ENCODE peak calls at places on chromosomes 16 and 17, in five cellular contexts. W, F, O, V and T are unnamed samples.

GRCh38 chr17:40322417-40323315 is 13.7 kb downstream of the RARA start:
- DNase-seq in W (no peak), F (peak; percentile 77), O (peak; percentile 93), V (peak; percentile 79), T (no peak)

GRCh38 chr16:51545951-51546350 is 394.9 kb upstream of the SALL1 start:
- DNase-seq in W (no peak), F (no peak), O (no peak), V (no peak), T (no peak)

GRCh38 chr16:50213939-50214519 is 52.3 kb upstream of the ADCY7 start:
- DNase-seq in W (no peak), F (no peak), O (peak; percentile 25), V (peak; percentile 62), T (no peak)

GRCh38 chr16:81790772-81791171 is 11.7 kb downstream of the PLCG2 start:
- DNase-seq in W (no peak), F (no peak), O (no peak), V (no peak), T (no peak)

GRCh38 chr16:27401768-27402568 is at the start of gene IL21R:
- DNase-seq in W (no peak), F (peak; percentile 85), O (no peak), V (peak; percentile 43), T (no peak)

GRCh38 chr17:80926601-80927250 is 64.9 kb upstream of the CHMP6 start:
- DNase-seq in W (no peak), F (no peak), O (no peak), V (no peak), T (no peak)

GRCh38 chr16:4384497-4384896 is 12.8 kb downstream of the VASN start:
- DNase-seq in W (no peak), F (no peak), O (no peak), V (peak; percentile 78), T (no peak)

GRCh38 chr16:82633964-82634600 is 7.3 kb downstream of the CDH13 start:
- DNase-seq in W (no peak), F (no peak), O (no peak), V (no peak), T (no peak)

GRCh38 chr16:53673189-53673588 is 30.5 kb downstream of the RPGRIP1L start:
- DNase-seq in W (no peak), F (no peak), O (no peak), V (no peak), T (no peak)

GRCh38 chr16:56824804-56825203 is 40.2 kb upstream of the SLC12A3 start:
- DNase-seq in W (no peak), F (no peak), O (no peak), V (no peak), T (no peak)

GRCh38 chr17:42920106-42920900 is 19.7 kb downstream of the G6PC1 start:
- DNase-seq in W (peak; percentile 62), F (no peak), O (no peak), V (no peak), T (no peak)

GRCh38 chr17:66441012-66441703 is 138.7 kb downstream of the PRKCA start:
- DNase-seq in W (no peak), F (no peak), O (no peak), V (no peak), T (no peak)

GRCh38 chr16:56977256-56977655 is 12.1 kb upstream of the NLRC5 start:
- DNase-seq in W (no peak), F (no peak), O (no peak), V (no peak), T (no peak)

GRCh38 chr16:80084614-80085013 is 456.2 kb upstream of the DYNLRB2 start:
- DNase-seq in W (no peak), F (no peak), O (peak; percentile 21), V (peak; percentile 26), T (no peak)

GRCh38 chr17:73520369-73520761 is 123.9 kb downstream of the SDK2 start:
- DNase-seq in W (no peak), F (no peak), O (no peak), V (no peak), T (no peak)

GRCh38 chr17:10249271-10250010 is 51.0 kb upstream of the GAS7 start:
- DNase-seq in W (no peak), F (no peak), O (no peak), V (no peak), T (no peak)

GRCh38 chr17:58308173-58308984 is 20.2 kb downstream of the TSPOAP1 start:
- DNase-seq in W (peak; percentile 61), F (no peak), O (peak; percentile 21), V (no peak), T (no peak)
- TF ChIP-seq CTCF in W (peak; percentile 85), F (no peak), O (peak; percentile 23), V (no peak), T (peak; percentile 33)

GRCh38 chr16:28924399-28924761 is 658 bp downstream of the RABEP2 start:
- DNase-seq in W (no peak), F (no peak), O (no peak), V (no peak), T (no peak)
- TF ChIP-seq CTCF in W (peak; percentile 10), F (no peak), O (peak; percentile 30), V (no peak), T (no peak)

GRCh38 chr17:31167111-31167510 is 72.3 kb downstream of the NF1 start:
- DNase-seq in W (no peak), F (no peak), O (no peak), V (no peak), T (no peak)
- TF ChIP-seq CTCF in W (no peak), F (no peak), O (no peak), V (no peak), T (no peak)

GRCh38 chr17:67629963-67630320 is 87.8 kb upstream of the NOL11 start:
- DNase-seq in W (no peak), F (no peak), O (no peak), V (peak; percentile 85), T (no peak)
- TF ChIP-seq CTCF in W (peak; percentile 61), F (peak; percentile 37), O (peak; percentile 34), V (peak; percentile 72), T (peak; percentile 60)

GRCh38 chr17:17752822-17753448 is 71.7 kb downstream of the RAI1 start:
- DNase-seq in W (no peak), F (no peak), O (no peak), V (no peak), T (no peak)

GRCh38 chr17:17750881-17751280 is 69.6 kb downstream of the RAI1 start:
- DNase-seq in W (no peak), F (no peak), O (no peak), V (no peak), T (no peak)

GRCh38 chr17:17749921-17750320 is 68.7 kb downstream of the RAI1 start:
- DNase-seq in W (peak; percentile 44), F (peak; percentile 36), O (peak; percentile 29), V (peak; percentile 49), T (no peak)

GRCh38 chr17:17751489-17751995 is 70.3 kb downstream of the RAI1 start:
- DNase-seq in W (no peak), F (peak; percentile 37), O (no peak), V (no peak), T (no peak)

DNA sequence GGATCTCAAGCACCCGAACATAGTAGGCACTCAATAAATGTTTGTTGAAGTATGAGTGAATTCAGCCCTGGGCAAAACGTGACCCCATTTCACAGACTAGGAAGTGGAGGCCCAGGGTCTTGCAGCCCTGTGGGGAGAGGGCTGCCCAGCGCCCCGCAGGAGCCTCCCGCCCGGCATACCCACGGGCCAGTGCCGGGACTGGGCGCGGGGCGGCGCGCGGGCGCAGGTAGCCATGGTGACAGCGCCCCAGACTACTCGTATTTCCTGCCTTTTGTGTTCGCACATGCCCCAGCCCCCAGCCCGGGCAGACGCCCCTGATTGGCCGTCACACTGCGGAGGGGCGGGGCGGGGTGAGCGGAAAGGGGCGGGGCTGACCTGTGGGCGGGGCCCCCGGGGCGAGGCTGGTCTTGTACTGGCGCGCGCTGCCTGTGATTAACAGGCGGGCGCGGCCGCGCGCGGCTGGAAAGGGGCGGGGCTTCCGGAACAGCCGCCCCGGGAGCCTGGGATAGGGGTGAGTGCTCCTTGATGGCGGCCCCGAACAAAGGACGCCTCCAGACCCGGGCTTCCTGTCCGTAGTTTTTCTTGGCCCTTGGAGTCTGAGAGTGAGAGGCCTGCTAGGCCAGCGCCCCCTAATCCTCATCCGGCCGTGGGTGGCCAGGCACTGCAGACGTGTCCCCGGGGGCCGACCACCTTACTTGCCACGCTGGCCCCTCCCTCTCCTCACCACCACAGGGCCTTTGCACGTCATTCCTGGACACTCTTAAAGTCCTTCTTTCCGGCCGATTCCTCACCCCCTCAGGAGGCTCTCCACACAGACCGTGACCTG is 71.0 kb downstream of the RAI1 start:
- DNase-seq in W (no peak), F (peak; percentile 96), O (peak; percentile 94), V (peak; percentile 88), T (peak; percentile 64)
- TF ChIP-seq CTCF in W (no peak), F (peak; percentile 58), O (no peak), V (no peak), T (peak; percentile 47)

DNA sequence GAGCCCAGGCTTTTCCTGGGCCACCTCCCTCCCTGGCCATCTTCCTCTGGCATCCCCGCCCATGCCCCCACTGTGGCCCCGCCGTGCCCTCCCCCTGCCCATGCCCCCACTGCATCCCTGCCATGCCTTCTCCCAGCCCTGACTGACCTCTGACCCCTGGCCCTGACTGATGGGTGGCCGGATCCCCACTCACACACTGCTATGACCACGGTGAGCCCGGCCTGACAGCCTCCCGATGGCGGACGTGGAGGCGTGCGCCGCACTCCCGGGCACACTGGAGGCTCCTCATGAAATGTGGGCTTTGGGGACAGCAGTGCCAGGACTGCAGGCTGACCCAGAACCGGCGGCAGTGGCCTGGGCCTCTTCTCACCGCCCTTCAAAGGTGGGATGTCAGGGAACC is 10.6 kb upstream of the C1QTNF8 start:
- DNase-seq in W (no peak), F (no peak), O (no peak), V (no peak), T (no peak)
- TF ChIP-seq CTCF in W (no peak), F (no peak), O (no peak), V (no peak), T (no peak)

GRCh38 chr16:17565605-17566004 is 94.8 kb upstream of the XYLT1 start:
- DNase-seq in W (no peak), F (no peak), O (no peak), V (no peak), T (no peak)
- TF ChIP-seq CTCF in W (no peak), F (no peak), O (no peak), V (peak; percentile 12), T (no peak)

GRCh38 chr17:44205962-44206824 is 6.5 kb upstream of the ATXN7L3 start:
- DNase-seq in W (peak; percentile 50), F (no peak), O (peak; percentile 38), V (no peak), T (no peak)
- TF ChIP-seq CTCF in W (peak; percentile 49), F (peak; percentile 12), O (peak; percentile 45), V (peak; percentile 19), T (peak; percentile 10)